ENCODE peak calls at places on chromosomes 6 and 20, in six cellular contexts. C is SJSA1, D is hepatocyte, B is neural progenitor cell, V is right cardiac atrium, W is transverse colon. A is an unnamed sample.

GRCh38 chr20:1664911-1665310 is 7.3 kb upstream of the SIRPG start:
- DNase-seq in C (no peak), D (no peak), B (no peak), V (no peak), W (peak; percentile 37), A (no peak)

GRCh38 chr6:161066511-161066910 is 74.9 kb downstream of the MAP3K4 start:
- DNase-seq in C (no peak), D (no peak), B (no peak), V (no peak), W (no peak), A (peak; percentile 48)

GRCh38 chr6:31822038-31822821 is 5.3 kb upstream of the HSPA1B start:
- DNase-seq in C (peak; percentile 87), D (peak; percentile 88), B (peak; percentile 67), V (peak; percentile 88), W (peak; percentile 92), A (peak; percentile 41)

GRCh38 chr6:88165877-88166492 is at the start of gene CNR1:
- DNase-seq in C (peak; percentile 62), D (peak; percentile 79), B (peak; percentile 82), V (peak; percentile 74), W (peak; percentile 84), A (peak; percentile 63)

GRCh38 chr6:27168108-27168507 is 79.4 kb upstream of the PRSS16 start:
- DNase-seq in C (no peak), D (no peak), B (no peak), V (no peak), W (no peak), A (no peak)

GRCh38 chr6:35360349-35361138 is 18.2 kb downstream of the PPARD start:
- DNase-seq in C (no peak), D (peak; percentile 61), B (no peak), V (peak; percentile 39), W (no peak), A (no peak)

GRCh38 chr6:129657433-129657832 is 52.5 kb downstream of the ARHGAP18 start:
- DNase-seq in C (no peak), D (no peak), B (no peak), V (no peak), W (no peak), A (no peak)

GRCh38 chr6:163731215-163732013 is 316.9 kb downstream of the QKI start:
- DNase-seq in C (no peak), D (no peak), B (no peak), V (no peak), W (no peak), A (no peak)

GRCh38 chr6:119463081-119463626 is 113.6 kb upstream of the MAN1A1 start:
- DNase-seq in C (no peak), D (no peak), B (no peak), V (no peak), W (no peak), A (no peak)

GRCh38 chr6:138817799-138818198 is 21.9 kb downstream of the ECT2L start:
- DNase-seq in C (no peak), D (peak; percentile 88), B (peak; percentile 71), V (no peak), W (peak; percentile 89), A (no peak)

GRCh38 chr6:12222405-12223366 is 67.5 kb upstream of the EDN1 start:
- DNase-seq in C (no peak), D (no peak), B (no peak), V (no peak), W (no peak), A (no peak)

GRCh38 chr6:30013296-30013922 is 47.7 kb upstream of the POLR1H start:
- DNase-seq in C (no peak), D (no peak), B (peak; percentile 71), V (peak; percentile 27), W (no peak), A (peak; percentile 45)

GRCh38 chr6:142218441-142218840 is 71.4 kb downstream of the VTA1 start:
- DNase-seq in C (no peak), D (no peak), B (no peak), V (no peak), W (no peak), A (no peak)

GRCh38 chr6:19380287-19380686 is 456.9 kb upstream of the ID4 start:
- DNase-seq in C (no peak), D (no peak), B (no peak), V (no peak), W (no peak), A (no peak)

GRCh38 chr6:53015486-53015885 is 20.4 kb upstream of the GSTA4 start:
- DNase-seq in C (no peak), D (no peak), B (no peak), V (no peak), W (no peak), A (no peak)

GRCh38 chr20:53608456-53609413 is 15.1 kb upstream of the ZNF217 start:
- DNase-seq in C (no peak), D (peak; percentile 20), B (no peak), V (peak; percentile 41), W (peak; percentile 52), A (no peak)

GRCh38 chr6:138833819-138834539 is 38.1 kb downstream of the ECT2L start:
- DNase-seq in C (no peak), D (no peak), B (no peak), V (peak; percentile 59), W (no peak), A (no peak)

GRCh38 chr6:152982768-152983636 is at the start of gene FBXO5:
- DNase-seq in C (peak; percentile 98), D (peak; percentile 99), B (peak; percentile 99), V (peak; percentile 99), W (peak; percentile 98), A (peak; percentile 97)

GRCh38 chr20:33697129-33697528 is 10.9 kb upstream of the E2F1 start:
- DNase-seq in C (no peak), D (no peak), B (no peak), V (peak; percentile 44), W (no peak), A (no peak)

GRCh38 chr20:47273591-47274235 is 82.8 kb downstream of the ZMYND8 start:
- DNase-seq in C (no peak), D (no peak), B (no peak), V (no peak), W (no peak), A (no peak)

GRCh38 chr6:21244897-21245470 is 348.6 kb upstream of the SOX4 start:
- DNase-seq in C (no peak), D (no peak), B (no peak), V (no peak), W (no peak), A (no peak)

GRCh38 chr6:142842423-142843261 is 102.3 kb downstream of the HIVEP2 start:
- DNase-seq in C (no peak), D (no peak), B (no peak), V (no peak), W (no peak), A (no peak)

GRCh38 chr6:162123797-162124196 is 603.8 kb downstream of the PRKN start:
- DNase-seq in C (no peak), D (peak; percentile 18), B (peak; percentile 56), V (no peak), W (no peak), A (peak; percentile 25)

GRCh38 chr20:51341581-51341980 is 200.9 kb downstream of the NFATC2 start:
- DNase-seq in C (no peak), D (no peak), B (no peak), V (no peak), W (no peak), A (no peak)

GRCh38 chr6:116190550-116190949 is 63.3 kb downstream of the TSPYL4 start:
- DNase-seq in C (no peak), D (peak; percentile 30), B (no peak), V (no peak), W (no peak), A (no peak)

GRCh38 chr6:11101417-11101816 is 7.8 kb downstream of the SMIM13 start:
- DNase-seq in C (no peak), D (no peak), B (no peak), V (no peak), W (no peak), A (no peak)

GRCh38 chr6:51350308-51350904 is 531.7 kb downstream of the TFAP2B start:
- DNase-seq in C (no peak), D (peak; percentile 10), B (no peak), V (no peak), W (no peak), A (peak; percentile 53)

DNA sequence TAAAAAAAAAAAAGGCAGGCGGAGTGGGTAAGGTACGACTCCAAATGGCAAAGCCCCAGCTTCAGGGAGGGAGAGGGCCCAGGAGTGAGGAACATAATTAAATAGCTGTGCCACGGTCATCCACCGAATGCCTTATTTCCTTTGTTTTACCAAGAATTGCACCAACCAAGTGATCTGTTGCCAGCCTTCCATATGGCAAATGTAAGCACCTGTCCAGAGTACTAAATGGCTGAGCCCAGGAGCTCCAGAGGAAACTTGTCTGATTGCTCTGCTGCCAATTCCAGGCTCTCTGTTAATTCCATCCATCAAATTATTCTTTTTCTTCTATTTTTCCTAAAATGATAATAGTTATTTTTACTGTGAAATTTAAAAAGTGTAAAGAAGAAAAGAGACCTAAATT is 100.1 kb upstream of the NAA20 start:
- DNase-seq in C (no peak), D (no peak), B (no peak), V (no peak), W (no peak), A (no peak)
- H3K4me1 ChIP-seq in C (peaks cover 9% of the 10 kb centered on the region), D (peaks cover 15% of the 10 kb centered on the region), B (no peaks in the 10 kb centered on the region), V (peaks cover 16% of the 10 kb centered on the region), W (no peaks in the 10 kb centered on the region), A (no peaks in the 10 kb centered on the region)

GRCh38 chr6:111484655-111484974 is 1.6 kb upstream of the REV3L start:
- DNase-seq in C (no peak), D (no peak), B (no peak), V (no peak), W (no peak), A (no peak)

GRCh38 chr6:111486921-111487320 is 3.9 kb upstream of the REV3L start:
- DNase-seq in C (no peak), D (no peak), B (no peak), V (no peak), W (no peak), A (no peak)

GRCh38 chr6:111486475-111486874 is 3.5 kb upstream of the REV3L start:
- DNase-seq in C (no peak), D (no peak), B (no peak), V (no peak), W (no peak), A (no peak)

GRCh38 chr6:111483736-111484654 is 977 bp upstream of the REV3L start:
- DNase-seq in C (peak; percentile 98), D (peak; percentile 96), B (peak; percentile 91), V (peak; percentile 96), W (peak; percentile 92), A (peak; percentile 98)

DNA sequence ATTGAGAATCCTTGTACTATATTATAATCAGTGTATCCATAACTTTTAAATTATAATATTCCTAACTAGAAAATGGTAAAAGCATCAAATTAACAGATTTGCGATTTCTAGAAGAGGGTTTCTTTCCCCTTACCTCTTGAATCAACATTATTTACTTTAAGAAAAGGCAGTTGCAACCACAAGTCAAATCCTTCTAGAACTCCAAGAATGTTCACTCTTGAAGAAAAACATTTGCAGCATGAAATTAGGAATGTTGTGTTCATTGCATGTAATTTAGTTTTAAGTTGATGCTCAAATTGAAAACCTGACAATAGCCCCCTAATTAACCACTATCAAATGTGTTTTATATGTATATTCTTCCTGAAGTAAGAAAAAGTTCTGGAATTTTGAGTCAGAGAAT is 2.3 kb upstream of the REV3L start:
- DNase-seq in C (no peak), D (no peak), B (no peak), V (no peak), W (no peak), A (no peak)
- H3K27ac ChIP-seq in C (peak overlapping the region; percentile 99), D (peak overlapping the region; percentile 99), B (no peak overlapping the region), V (no peak overlapping the region), W (peak overlapping the region; percentile 98), A (peak overlapping the region; percentile 95)

GRCh38 chr6:39926668-39927067 is 7.6 kb downstream of the MOCS1 start:
- DNase-seq in C (no peak), D (no peak), B (no peak), V (no peak), W (no peak), A (no peak)
- H3K4me1 ChIP-seq in C (no peaks in the 10 kb centered on the region), D (no peaks in the 10 kb centered on the region), B (no peaks in the 10 kb centered on the region), V (peaks cover 7% of the 10 kb centered on the region), W (peaks cover 3% of the 10 kb centered on the region), A (no peaks in the 10 kb centered on the region)

GRCh38 chr6:80789912-80790635 is 683.6 kb downstream of the BCKDHB start:
- DNase-seq in C (no peak), D (no peak), B (no peak), V (no peak), W (no peak), A (no peak)
- H3K27ac ChIP-seq in C (no peak overlapping the region), D (no peak overlapping the region), B (no peak overlapping the region), V (no peak overlapping the region), W (no peak overlapping the region), A (no peak overlapping the region)

A was measured in SJCRH30.